ENCODE peak calls at places on chromosomes 3 and 15, in seven cellular contexts. J is NCI-H774; F is astrocyte of the hippocampus; B is RWPE1; I is T-cell; V is mammary epithelial cell; W is stimulated activated CD4-positive, alpha-beta T cell treated with anti-CD3 and anti-CD28 coated beads, Interleukin-4, amount 100 ng/mL, for 48 hours. M is an unnamed sample.

GRCh38 chr3:133758969-133759739 is 13.0 kb downstream of the TF start:
- DNase-seq in W (no peak), B (no peak), I (no peak), J (no peak), F (no peak), V (no peak), M (no peak)

GRCh38 chr15:73375755-73376305 is 7.1 kb upstream of the HCN4 start:
- DNase-seq in W (no peak), I (no peak), J (peak), B (no peak), F (no peak), V (no peak), M (no peak)

GRCh38 chr3:58994746-58995330 is 55.0 kb downstream of the CFAP20DC start:
- DNase-seq in B (peak), J (peak), W (no peak), F (peak), I (no peak), V (peak), M (peak)

GRCh38 chr3:86937306-86937791 is 53.6 kb downstream of the VGLL3 start:
- DNase-seq in I (no peak), F (peak), V (peak), B (peak), W (no peak), J (no peak), M (no peak)

GRCh38 chr3:126887686-126888085 is 95.2 kb upstream of the PLXNA1 start:
- DNase-seq in F (no peak), V (no peak), W (no peak), I (no peak), B (no peak), J (no peak), M (no peak)

GRCh38 chr15:89071471-89071870 is 16.8 kb upstream of the ABHD2 start:
- DNase-seq in B (no peak), F (no peak), V (no peak), W (no peak), I (no peak), J (no peak), M (no peak)

GRCh38 chr3:159187232-159187631 is 385.4 kb downstream of the MFSD1 start:
- DNase-seq in W (no peak), I (no peak), F (no peak), B (no peak), V (no peak), J (no peak), M (no peak)

GRCh38 chr15:66084704-66085103 is 168.8 kb downstream of the MEGF11 start:
- DNase-seq in B (no peak), V (no peak), J (no peak), I (no peak), F (no peak), W (no peak), M (no peak)

GRCh38 chr15:90001683-90002427 is 731 bp downstream of the ZNF710 start:
- DNase-seq in F (peak), V (peak), I (peak), B (peak), W (peak), J (peak), M (peak)

GRCh38 chr3:75249005-75249404 is 415.1 kb upstream of the FRG2C start:
- DNase-seq in I (no peak), B (no peak), W (no peak), F (no peak), J (no peak), V (no peak), M (no peak)

GRCh38 chr15:49456166-49456565 is 33.1 kb downstream of the FGF7 start:
- DNase-seq in J (no peak), W (no peak), I (no peak), V (no peak), B (no peak), F (no peak), M (no peak)

GRCh38 chr3:101988591-101988990 is 139.3 kb downstream of the NFKBIZ start:
- DNase-seq in J (no peak), W (no peak), B (no peak), F (no peak), V (peak), I (no peak), M (no peak)

GRCh38 chr15:63434567-63435219 is 53.0 kb upstream of the CA12 start:
- DNase-seq in V (no peak), F (no peak), J (peak), B (no peak), W (no peak), I (no peak), M (no peak)

GRCh38 chr3:176579741-176580185 is 617.5 kb downstream of the TBL1XR1 start:
- DNase-seq in W (no peak), J (no peak), I (no peak), B (no peak), V (no peak), F (peak), M (no peak)

GRCh38 chr3:25621087-25621486 is 43.6 kb downstream of the TOP2B start:
- DNase-seq in J (no peak), B (peak), W (no peak), I (no peak), F (no peak), V (peak), M (no peak)

GRCh38 chr15:56038015-56038414 is 44.6 kb upstream of the NEDD4 start:
- DNase-seq in J (no peak), W (no peak), I (no peak), V (peak), B (no peak), F (no peak), M (no peak)

GRCh38 chr15:62757535-62757934 is 285.0 kb upstream of the TPM1 start:
- DNase-seq in B (no peak), J (no peak), W (no peak), F (no peak), I (no peak), V (no peak), M (no peak)